ENCODE peak calls at places on chromosomes 11 and 22, in four cellular contexts. One of them, this sample, is unnamed.

GRCh38 chr11:93166867-93167266 is 30.9 kb downstream of the SLC36A4 start:
- DNase-seq in fibroblast of lung: no peak
- DNase-seq in body of pancreas: no peak
- DNase-seq in NCI-H1092 treated with DMSO at 0.1 percent for 48 hours: no peak
- DNase-seq in this sample: no peak

GRCh38 chr11:74646964-74647363 is 54.6 kb downstream of the POLD3 start:
- DNase-seq in fibroblast of lung: no peak
- DNase-seq in body of pancreas: no peak
- DNase-seq in NCI-H1092 treated with DMSO at 0.1 percent for 48 hours: no peak
- DNase-seq in this sample: no peak

GRCh38 chr11:80241766-80242165 is 800.9 kb upstream of the TENM4 start:
- DNase-seq in body of pancreas: no peak
- DNase-seq in NCI-H1092 treated with DMSO at 0.1 percent for 48 hours: no peak
- DNase-seq in fibroblast of lung: peak; percentile 72
- DNase-seq in this sample: no peak

GRCh38 chr11:119055901-119056300 is 1.1 kb downstream of the HYOU1 start:
- DNase-seq in fibroblast of lung: peak; percentile 30
- DNase-seq in NCI-H1092 treated with DMSO at 0.1 percent for 48 hours: no peak
- DNase-seq in body of pancreas: no peak
- DNase-seq in this sample: no peak

GRCh38 chr11:120211522-120212258 is 858 bp downstream of the OAF start:
- DNase-seq in NCI-H1092 treated with DMSO at 0.1 percent for 48 hours: no peak
- DNase-seq in body of pancreas: no peak
- DNase-seq in fibroblast of lung: no peak
- DNase-seq in this sample: no peak

GRCh38 chr11:68816917-68817419 is 24.7 kb downstream of the CPT1A start:
- DNase-seq in fibroblast of lung: no peak
- DNase-seq in body of pancreas: no peak
- DNase-seq in NCI-H1092 treated with DMSO at 0.1 percent for 48 hours: no peak
- DNase-seq in this sample: no peak

GRCh38 chr11:22474621-22475020 is 136.4 kb downstream of the SLC17A6 start:
- DNase-seq in body of pancreas: no peak
- DNase-seq in fibroblast of lung: peak; percentile 62
- DNase-seq in NCI-H1092 treated with DMSO at 0.1 percent for 48 hours: no peak
- DNase-seq in this sample: no peak

GRCh38 chr11:44760917-44761545 is 34.3 kb downstream of the TSPAN18 start:
- DNase-seq in fibroblast of lung: peak; percentile 94
- DNase-seq in body of pancreas: peak; percentile 65
- DNase-seq in NCI-H1092 treated with DMSO at 0.1 percent for 48 hours: no peak
- DNase-seq in this sample: peak; percentile 86

GRCh38 chr11:114598461-114598860 is 2.9 kb upstream of the NXPE4 start:
- DNase-seq in fibroblast of lung: no peak
- DNase-seq in NCI-H1092 treated with DMSO at 0.1 percent for 48 hours: no peak
- DNase-seq in body of pancreas: no peak
- DNase-seq in this sample: no peak

GRCh38 chr11:30107899-30108298 is 91.1 kb upstream of the KCNA4 start:
- DNase-seq in NCI-H1092 treated with DMSO at 0.1 percent for 48 hours: no peak
- DNase-seq in fibroblast of lung: peak; percentile 59
- DNase-seq in body of pancreas: no peak
- DNase-seq in this sample: no peak

GRCh38 chr11:112012877-112013276 is 12.3 kb upstream of the DLAT start:
- DNase-seq in NCI-H1092 treated with DMSO at 0.1 percent for 48 hours: no peak
- DNase-seq in body of pancreas: no peak
- DNase-seq in fibroblast of lung: peak; percentile 62
- DNase-seq in this sample: no peak

GRCh38 chr11:43789700-43790443 is 90.8 kb upstream of the ALKBH3 start:
- DNase-seq in fibroblast of lung: peak; percentile 79
- DNase-seq in NCI-H1092 treated with DMSO at 0.1 percent for 48 hours: no peak
- DNase-seq in body of pancreas: no peak
- DNase-seq in this sample: no peak

GRCh38 chr11:126332221-126332711 is 23.2 kb upstream of the ST3GAL4 start:
- DNase-seq in fibroblast of lung: peak; percentile 88
- DNase-seq in body of pancreas: no peak
- DNase-seq in NCI-H1092 treated with DMSO at 0.1 percent for 48 hours: no peak
- DNase-seq in this sample: peak; percentile 90

GRCh38 chr22:49703990-49704344 is 123.7 kb downstream of the BRD1 start:
- DNase-seq in body of pancreas: no peak
- DNase-seq in fibroblast of lung: no peak
- DNase-seq in NCI-H1092 treated with DMSO at 0.1 percent for 48 hours: no peak
- DNase-seq in this sample: no peak

GRCh38 chr11:64305691-64306562 is 603 bp downstream of the ESRRA start:
- DNase-seq in NCI-H1092 treated with DMSO at 0.1 percent for 48 hours: peak; percentile 53
- DNase-seq in body of pancreas: peak; percentile 83
- DNase-seq in fibroblast of lung: peak; percentile 20
- DNase-seq in this sample: peak; percentile 70

GRCh38 chr11:75380716-75381420 is 18.4 kb upstream of the RPS3 start:
- DNase-seq in body of pancreas: peak; percentile 57
- DNase-seq in fibroblast of lung: no peak
- DNase-seq in NCI-H1092 treated with DMSO at 0.1 percent for 48 hours: no peak
- DNase-seq in this sample: no peak

GRCh38 chr22:45777046-45777851 is 105.6 kb downstream of the ATXN10 start:
- DNase-seq in fibroblast of lung: peak; percentile 91
- DNase-seq in NCI-H1092 treated with DMSO at 0.1 percent for 48 hours: no peak
- DNase-seq in body of pancreas: no peak
- DNase-seq in this sample: no peak

GRCh38 chr22:49966041-49966715 is 5.6 kb downstream of the PIM3 start:
- DNase-seq in fibroblast of lung: no peak
- DNase-seq in NCI-H1092 treated with DMSO at 0.1 percent for 48 hours: no peak
- DNase-seq in body of pancreas: peak; percentile 25
- DNase-seq in this sample: no peak

GRCh38 chr11:89604281-89604680 is 105.8 kb upstream of the TRIM77 start:
- DNase-seq in NCI-H1092 treated with DMSO at 0.1 percent for 48 hours: no peak
- DNase-seq in body of pancreas: no peak
- DNase-seq in fibroblast of lung: no peak
- DNase-seq in this sample: no peak

GRCh38 chr22:28373841-28374240 is 305.8 kb downstream of the TTC28 start:
- DNase-seq in NCI-H1092 treated with DMSO at 0.1 percent for 48 hours: no peak
- DNase-seq in fibroblast of lung: peak; percentile 63
- DNase-seq in body of pancreas: no peak
- DNase-seq in this sample: no peak

GRCh38 chr11:115469361-115469760 is 34.9 kb downstream of the CADM1 start:
- DNase-seq in body of pancreas: no peak
- DNase-seq in fibroblast of lung: no peak
- DNase-seq in NCI-H1092 treated with DMSO at 0.1 percent for 48 hours: no peak
- DNase-seq in this sample: no peak

GRCh38 chr11:123601136-123601535 is 53.3 kb downstream of the SCN3B start:
- DNase-seq in body of pancreas: no peak
- DNase-seq in NCI-H1092 treated with DMSO at 0.1 percent for 48 hours: no peak
- DNase-seq in fibroblast of lung: peak; percentile 23
- DNase-seq in this sample: no peak

GRCh38 chr22:29840498-29840897 is 2.4 kb upstream of the ASCC2 start:
- DNase-seq in NCI-H1092 treated with DMSO at 0.1 percent for 48 hours: no peak
- DNase-seq in fibroblast of lung: no peak
- DNase-seq in body of pancreas: no peak
- DNase-seq in this sample: no peak

GRCh38 chr11:36211735-36212430 is 77.3 kb downstream of the COMMD9 start:
- DNase-seq in fibroblast of lung: no peak
- DNase-seq in NCI-H1092 treated with DMSO at 0.1 percent for 48 hours: no peak
- DNase-seq in body of pancreas: no peak
- DNase-seq in this sample: no peak

GRCh38 chr22:40605676-40606250 is 30.8 kb downstream of the MRTFA start:
- DNase-seq in NCI-H1092 treated with DMSO at 0.1 percent for 48 hours: no peak
- DNase-seq in body of pancreas: no peak
- DNase-seq in fibroblast of lung: peak; percentile 71
- DNase-seq in this sample: no peak

GRCh38 chr22:38611559-38611958 is 41.6 kb upstream of the DMC1 start:
- DNase-seq in NCI-H1092 treated with DMSO at 0.1 percent for 48 hours: no peak
- DNase-seq in body of pancreas: no peak
- DNase-seq in fibroblast of lung: no peak
- DNase-seq in this sample: no peak

GRCh38 chr11:47514825-47515647 is 37.9 kb downstream of the CELF1 start:
- DNase-seq in body of pancreas: no peak
- DNase-seq in fibroblast of lung: peak; percentile 95
- DNase-seq in NCI-H1092 treated with DMSO at 0.1 percent for 48 hours: no peak
- DNase-seq in this sample: no peak

GRCh38 chr22:19941365-19942070 is at the start of the genes COMT and TXNRD2:
- DNase-seq in fibroblast of lung: peak; percentile 59
- DNase-seq in NCI-H1092 treated with DMSO at 0.1 percent for 48 hours: peak; percentile 51
- DNase-seq in body of pancreas: peak; percentile 75
- DNase-seq in this sample: no peak

This sample was measured in right atrium auricular region.